ENCODE peak calls at places on chromosome 17, in nine cellular contexts. W is HepG2; X is fibroblast of villous mesenchyme; S is stomach; P is DMS153; D is stimulated activated CD4-positive, alpha-beta T cell treated with anti-CD3 and anti-CD28 coated beads, TNF-alpha, amount 100 ng/mL, for 24 hours; V is B cell; R is tibial nerve; E is M059J. U is an unnamed sample.
A peak's percentile ranks its signal among the peaks of the same experiment; 100 is the strongest.

GRCh38 chr17:42184717-42185496 is at the start of gene HCRT:
- DNase-seq in W (no peak), X (no peak), E (peak; percentile 20), D (no peak), S (no peak), P (peak; percentile 58), R (no peak), V (no peak), U (no peak)

GRCh38 chr17:5788266-5788900 is 204.1 kb upstream of the NLRP1 start:
- DNase-seq in V (no peak), R (no peak), W (no peak), D (no peak), E (peak; percentile 83), X (no peak), P (no peak), S (no peak), U (no peak)

GRCh38 chr17:19304209-19304608 is 58.3 kb downstream of the B9D1 start:
- DNase-seq in E (peak; percentile 87), V (no peak), R (no peak), S (peak; percentile 53), D (no peak), X (peak; percentile 65), W (peak; percentile 37), P (no peak), U (no peak)

GRCh38 chr17:47188799-47189731 is at the start of gene CDC27:
- DNase-seq in P (peak; percentile 97), R (peak; percentile 100), S (peak; percentile 100), X (peak; percentile 99), E (peak; percentile 96), D (peak; percentile 99), W (peak; percentile 99), V (peak; percentile 99), U (peak; percentile 94)

GRCh38 chr17:58710948-58711552 is 18.6 kb downstream of the RAD51C start:
- DNase-seq in P (peak; percentile 2), W (peak; percentile 56), X (peak; percentile 76), D (peak; percentile 8), V (peak; percentile 44), E (peak; percentile 52), R (no peak), S (peak; percentile 36), U (no peak)

GRCh38 chr17:74126179-74126900 is 77.1 kb upstream of the RPL38 start:
- DNase-seq in V (no peak), E (no peak), S (peak; percentile 40), W (no peak), D (no peak), X (no peak), R (no peak), P (no peak), U (no peak)

GRCh38 chr17:63439682-63440081 is 6.4 kb downstream of the CYB561 start:
- DNase-seq in S (no peak), V (no peak), P (no peak), R (no peak), W (no peak), D (no peak), X (peak; percentile 64), E (peak; percentile 85), U (no peak)

GRCh38 chr17:63698886-63699637 is 863 bp downstream of the LIMD2 start:
- DNase-seq in D (peak; percentile 65), E (no peak), P (peak; percentile 15), S (peak; percentile 64), X (peak; percentile 28), W (peak; percentile 46), R (no peak), V (peak; percentile 98), U (no peak)

GRCh38 chr17:80968602-80969029 is 23.0 kb upstream of the CHMP6 start:
- DNase-seq in D (no peak), E (no peak), P (no peak), W (no peak), V (no peak), R (no peak), X (peak; percentile 38), S (no peak), U (peak; percentile 43)

GRCh38 chr17:62150471-62150870 is 85.4 kb upstream of the MED13 start:
- DNase-seq in D (no peak), E (no peak), R (no peak), X (no peak), V (no peak), W (no peak), P (no peak), S (no peak), U (no peak)

GRCh38 chr17:80187493-80187892 is 17.7 kb downstream of the CARD14 start:
- DNase-seq in R (no peak), S (peak; percentile 79), E (peak; percentile 34), W (no peak), V (no peak), P (no peak), X (peak; percentile 56), D (no peak), U (no peak)

GRCh38 chr17:44086364-44087311 is 16.1 kb downstream of the G6PC3 start:
- DNase-seq in S (no peak), P (peak; percentile 39), X (peak; percentile 86), V (no peak), W (peak; percentile 83), R (no peak), E (peak; percentile 94), D (peak; percentile 43), U (peak; percentile 44)

GRCh38 chr17:41610965-41611640 is 1.5 kb downstream of the KRT16 start:
- DNase-seq in D (no peak), P (no peak), R (no peak), S (no peak), W (no peak), V (no peak), X (no peak), E (no peak), U (no peak)

GRCh38 chr17:68289936-68290267 is 1.0 kb downstream of the SLC16A6 start:
- DNase-seq in E (peak; percentile 28), V (no peak), D (no peak), P (no peak), R (no peak), W (no peak), S (no peak), X (no peak), U (no peak)

GRCh38 chr17:76994237-76994637 is 126.0 kb downstream of the MGAT5B start:
- DNase-seq in S (no peak), P (peak; percentile 25), W (no peak), D (no peak), X (no peak), E (peak; percentile 42), R (no peak), V (no peak), U (no peak)

GRCh38 chr17:37710344-37710886 is 34.4 kb downstream of the HNF1B start:
- DNase-seq in D (no peak), E (peak; percentile 78), R (no peak), P (peak; percentile 96), S (peak; percentile 99), V (no peak), X (peak; percentile 12), W (peak; percentile 99), U (no peak)

GRCh38 chr17:71202449-71202848 is 918.4 kb upstream of the SOX9 start:
- DNase-seq in E (no peak), S (no peak), V (no peak), P (no peak), W (no peak), X (no peak), D (no peak), R (no peak), U (no peak)

GRCh38 chr17:13001991-13002615 is 15.7 kb downstream of the ELAC2 start:
- DNase-seq in V (no peak), P (peak; percentile 2), X (no peak), E (no peak), R (no peak), S (no peak), D (no peak), W (no peak), U (no peak)

GRCh38 chr17:50460831-50461526 is 7.7 kb downstream of the CHAD start:
- DNase-seq in D (no peak), W (no peak), S (no peak), R (no peak), P (no peak), E (no peak), V (no peak), X (no peak), U (no peak)

U was measured in caudate nucleus.